ENCODE peak calls at places on chromosomes 4 and X, in nine cellular contexts. One of them, this sample, is unnamed.

GRCh38 chr4:154425514-154425913 is 66.1 kb downstream of the DCHS2 start:
- DNase-seq in HepG2: no peak
- DNase-seq in lower leg skin: no peak
- DNase-seq in MM.1S: no peak
- DNase-seq in heart left ventricle: no peak
- DNase-seq in foreskin fibroblast: no peak
- DNase-seq in cardiac fibroblast: no peak
- DNase-seq in fibroblast of pulmonary artery: no peak
- DNase-seq in breast epithelium: no peak
- DNase-seq in this sample: no peak

GRCh38 chr4:118352843-118353373 is at the start of gene PRSS12:
- DNase-seq in lower leg skin: peak
- DNase-seq in HepG2: peak
- DNase-seq in cardiac fibroblast: peak
- DNase-seq in breast epithelium: peak
- DNase-seq in heart left ventricle: peak
- DNase-seq in fibroblast of pulmonary artery: peak
- DNase-seq in foreskin fibroblast: peak
- DNase-seq in MM.1S: peak
- DNase-seq in this sample: peak

GRCh38 chrX:49001521-49002090 is 458 bp downstream of the GRIPAP1 start:
- DNase-seq in heart left ventricle: peak
- DNase-seq in fibroblast of pulmonary artery: peak
- DNase-seq in cardiac fibroblast: peak
- DNase-seq in HepG2: peak
- DNase-seq in foreskin fibroblast: peak
- DNase-seq in breast epithelium: no peak
- DNase-seq in lower leg skin: no peak
- DNase-seq in MM.1S: peak
- DNase-seq in this sample: peak

GRCh38 chr4:112515278-112516075 is 503 bp downstream of the NEUROG2 start:
- DNase-seq in HepG2: no peak
- DNase-seq in breast epithelium: no peak
- DNase-seq in cardiac fibroblast: peak
- DNase-seq in MM.1S: peak
- DNase-seq in fibroblast of pulmonary artery: peak
- DNase-seq in foreskin fibroblast: peak
- DNase-seq in lower leg skin: peak
- DNase-seq in heart left ventricle: no peak
- DNase-seq in this sample: no peak

GRCh38 chrX:14032383-14032782 is 2.7 kb upstream of the GEMIN8 start:
- DNase-seq in foreskin fibroblast: peak
- DNase-seq in MM.1S: peak
- DNase-seq in lower leg skin: no peak
- DNase-seq in heart left ventricle: peak
- DNase-seq in breast epithelium: no peak
- DNase-seq in fibroblast of pulmonary artery: peak
- DNase-seq in cardiac fibroblast: peak
- DNase-seq in HepG2: peak
- DNase-seq in this sample: peak

GRCh38 chrX:153065389-153065788 is 6.9 kb upstream of the PNMA6A start:
- DNase-seq in MM.1S: no peak
- DNase-seq in lower leg skin: no peak
- DNase-seq in fibroblast of pulmonary artery: no peak
- DNase-seq in foreskin fibroblast: peak
- DNase-seq in HepG2: peak
- DNase-seq in breast epithelium: no peak
- DNase-seq in cardiac fibroblast: no peak
- DNase-seq in heart left ventricle: no peak
- DNase-seq in this sample: no peak

GRCh38 chr4:185518494-185518893 is 16.8 kb downstream of the PDLIM3 start:
- DNase-seq in cardiac fibroblast: no peak
- DNase-seq in lower leg skin: no peak
- DNase-seq in MM.1S: no peak
- DNase-seq in foreskin fibroblast: no peak
- DNase-seq in HepG2: no peak
- DNase-seq in heart left ventricle: no peak
- DNase-seq in fibroblast of pulmonary artery: no peak
- DNase-seq in breast epithelium: no peak
- DNase-seq in this sample: no peak

GRCh38 chr4:134777626-134778025 is 576.0 kb upstream of the PABPC4L start:
- DNase-seq in fibroblast of pulmonary artery: no peak
- DNase-seq in lower leg skin: no peak
- DNase-seq in breast epithelium: no peak
- DNase-seq in MM.1S: peak
- DNase-seq in foreskin fibroblast: no peak
- DNase-seq in heart left ventricle: no peak
- DNase-seq in HepG2: no peak
- DNase-seq in cardiac fibroblast: no peak
- DNase-seq in this sample: no peak

GRCh38 chrX:21840199-21840557 is 761 bp downstream of the MBTPS2 start:
- DNase-seq in lower leg skin: no peak
- DNase-seq in cardiac fibroblast: peak
- DNase-seq in fibroblast of pulmonary artery: no peak
- DNase-seq in heart left ventricle: no peak
- DNase-seq in MM.1S: peak
- DNase-seq in foreskin fibroblast: peak
- DNase-seq in HepG2: no peak
- DNase-seq in breast epithelium: no peak
- DNase-seq in this sample: no peak

GRCh38 chr4:40514409-40515025 is 115.1 kb downstream of the RBM47 start:
- DNase-seq in heart left ventricle: no peak
- DNase-seq in lower leg skin: no peak
- DNase-seq in HepG2: peak
- DNase-seq in MM.1S: peak
- DNase-seq in cardiac fibroblast: no peak
- DNase-seq in foreskin fibroblast: no peak
- DNase-seq in fibroblast of pulmonary artery: no peak
- DNase-seq in breast epithelium: no peak
- DNase-seq in this sample: no peak

GRCh38 chr4:3407930-3408792 is 33.6 kb upstream of the HGFAC start:
- DNase-seq in foreskin fibroblast: no peak
- DNase-seq in breast epithelium: peak
- DNase-seq in cardiac fibroblast: no peak
- DNase-seq in MM.1S: no peak
- DNase-seq in HepG2: peak
- DNase-seq in fibroblast of pulmonary artery: no peak
- DNase-seq in heart left ventricle: no peak
- DNase-seq in lower leg skin: peak
- DNase-seq in this sample: no peak

GRCh38 chr4:47667552-47667951 is 170.3 kb downstream of the CORIN start:
- DNase-seq in heart left ventricle: no peak
- DNase-seq in breast epithelium: no peak
- DNase-seq in foreskin fibroblast: no peak
- DNase-seq in cardiac fibroblast: no peak
- DNase-seq in fibroblast of pulmonary artery: no peak
- DNase-seq in HepG2: no peak
- DNase-seq in MM.1S: no peak
- DNase-seq in lower leg skin: no peak
- DNase-seq in this sample: no peak

GRCh38 chr4:47664051-47664826 is 173.6 kb downstream of the CORIN start:
- DNase-seq in breast epithelium: no peak
- DNase-seq in fibroblast of pulmonary artery: peak
- DNase-seq in lower leg skin: no peak
- DNase-seq in heart left ventricle: no peak
- DNase-seq in HepG2: no peak
- DNase-seq in cardiac fibroblast: peak
- DNase-seq in MM.1S: no peak
- DNase-seq in foreskin fibroblast: no peak
- DNase-seq in this sample: no peak

GRCh38 chr4:47668256-47668655 is 169.6 kb downstream of the CORIN start:
- DNase-seq in lower leg skin: no peak
- DNase-seq in breast epithelium: no peak
- DNase-seq in HepG2: no peak
- DNase-seq in cardiac fibroblast: no peak
- DNase-seq in heart left ventricle: no peak
- DNase-seq in foreskin fibroblast: no peak
- DNase-seq in MM.1S: no peak
- DNase-seq in fibroblast of pulmonary artery: no peak
- DNase-seq in this sample: no peak

GRCh38 chr4:47668810-47669408 is 169.0 kb downstream of the CORIN start:
- DNase-seq in fibroblast of pulmonary artery: peak
- DNase-seq in heart left ventricle: no peak
- DNase-seq in breast epithelium: no peak
- DNase-seq in lower leg skin: no peak
- DNase-seq in MM.1S: peak
- DNase-seq in foreskin fibroblast: peak
- DNase-seq in cardiac fibroblast: peak
- DNase-seq in HepG2: peak
- DNase-seq in this sample: peak

GRCh38 chr4:47662975-47663374 is 174.9 kb downstream of the CORIN start:
- DNase-seq in heart left ventricle: no peak
- DNase-seq in HepG2: peak
- DNase-seq in fibroblast of pulmonary artery: no peak
- DNase-seq in MM.1S: peak
- DNase-seq in breast epithelium: no peak
- DNase-seq in foreskin fibroblast: no peak
- DNase-seq in lower leg skin: no peak
- DNase-seq in cardiac fibroblast: peak
- DNase-seq in this sample: no peak
- TF ChIP-seq CTCF in heart left ventricle: peak
- TF ChIP-seq CTCF in HepG2: no peak
- TF ChIP-seq CTCF in fibroblast of pulmonary artery: peak
- TF ChIP-seq CTCF in MM.1S: peak
- TF ChIP-seq CTCF in breast epithelium: no peak
- TF ChIP-seq CTCF in foreskin fibroblast: peak
- TF ChIP-seq CTCF in lower leg skin: no peak
- TF ChIP-seq CTCF in cardiac fibroblast: peak
- TF ChIP-seq CTCF in this sample: peak

DNA sequence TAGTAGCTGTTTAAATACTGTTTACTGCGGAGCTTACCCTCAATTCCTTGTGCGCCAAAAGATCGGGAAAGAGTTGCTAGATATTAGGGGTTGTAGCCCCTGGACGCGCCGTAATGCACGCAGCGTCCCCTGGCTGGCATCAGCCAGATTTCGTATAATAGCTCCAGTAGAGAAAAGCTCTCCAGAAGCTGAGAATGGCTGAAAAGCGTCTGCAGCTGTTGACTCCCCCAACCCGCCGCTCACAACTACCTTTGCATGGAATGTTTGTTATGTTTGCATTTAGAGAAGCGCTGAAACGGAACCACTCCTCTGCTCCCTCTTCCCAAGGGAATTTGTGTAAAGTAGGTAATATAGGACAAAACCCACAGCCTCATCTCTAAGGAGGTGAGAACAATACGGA is 3.7 kb downstream of the DOCK11 start:
- DNase-seq in foreskin fibroblast: no peak
- DNase-seq in heart left ventricle: no peak
- DNase-seq in breast epithelium: no peak
- DNase-seq in MM.1S: no peak
- DNase-seq in lower leg skin: peak
- DNase-seq in HepG2: no peak
- DNase-seq in cardiac fibroblast: no peak
- DNase-seq in fibroblast of pulmonary artery: no peak
- DNase-seq in this sample: no peak
- TF ChIP-seq CTCF in foreskin fibroblast: no peak
- TF ChIP-seq CTCF in heart left ventricle: no peak
- TF ChIP-seq CTCF in breast epithelium: no peak
- TF ChIP-seq CTCF in MM.1S: no peak
- TF ChIP-seq CTCF in lower leg skin: no peak
- TF ChIP-seq CTCF in HepG2: no peak
- TF ChIP-seq CTCF in cardiac fibroblast: no peak
- TF ChIP-seq CTCF in fibroblast of pulmonary artery: no peak
- TF ChIP-seq CTCF in this sample: no peak

GRCh38 chr4:70880739-70881138 is 21.4 kb upstream of the MOB1B start:
- DNase-seq in heart left ventricle: no peak
- DNase-seq in breast epithelium: no peak
- DNase-seq in lower leg skin: no peak
- DNase-seq in HepG2: no peak
- DNase-seq in foreskin fibroblast: no peak
- DNase-seq in cardiac fibroblast: no peak
- DNase-seq in MM.1S: no peak
- DNase-seq in fibroblast of pulmonary artery: no peak
- DNase-seq in this sample: no peak

DNA sequence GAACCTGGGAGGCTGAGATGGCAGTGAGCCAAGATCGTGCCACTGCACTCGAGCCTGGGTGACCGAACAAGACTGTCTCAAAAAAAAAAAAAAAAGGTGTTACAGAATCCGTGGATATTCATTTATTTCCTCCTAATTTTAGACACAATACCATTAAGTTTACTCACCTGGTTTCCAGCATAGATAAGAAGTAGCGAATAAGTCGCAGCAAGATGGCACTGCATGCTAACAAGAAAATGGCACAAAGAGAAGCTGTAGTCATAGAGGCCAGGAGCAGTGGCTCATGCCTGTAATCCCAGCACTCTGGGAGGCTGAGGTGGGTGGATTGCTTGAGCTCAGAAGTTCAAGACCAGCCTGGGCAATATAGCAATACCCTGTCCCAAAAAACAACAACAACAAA is 17.0 kb upstream of the MOB1B start:
- DNase-seq in heart left ventricle: no peak
- DNase-seq in lower leg skin: no peak
- DNase-seq in cardiac fibroblast: no peak
- DNase-seq in breast epithelium: no peak
- DNase-seq in fibroblast of pulmonary artery: no peak
- DNase-seq in foreskin fibroblast: no peak
- DNase-seq in HepG2: no peak
- DNase-seq in MM.1S: no peak
- DNase-seq in this sample: no peak
- TF ChIP-seq CTCF in heart left ventricle: no peak
- TF ChIP-seq CTCF in lower leg skin: no peak
- TF ChIP-seq CTCF in cardiac fibroblast: no peak
- TF ChIP-seq CTCF in breast epithelium: no peak
- TF ChIP-seq CTCF in fibroblast of pulmonary artery: no peak
- TF ChIP-seq CTCF in foreskin fibroblast: no peak
- TF ChIP-seq CTCF in HepG2: no peak
- TF ChIP-seq CTCF in MM.1S: no peak
- TF ChIP-seq CTCF in this sample: no peak

GRCh38 chr4:80361329-80361900 is 25.9 kb downstream of the CFAP299 start:
- DNase-seq in cardiac fibroblast: peak
- DNase-seq in fibroblast of pulmonary artery: peak
- DNase-seq in breast epithelium: no peak
- DNase-seq in foreskin fibroblast: peak
- DNase-seq in MM.1S: peak
- DNase-seq in heart left ventricle: no peak
- DNase-seq in HepG2: peak
- DNase-seq in lower leg skin: no peak
- DNase-seq in this sample: peak
- TF ChIP-seq CTCF in cardiac fibroblast: no peak
- TF ChIP-seq CTCF in fibroblast of pulmonary artery: peak
- TF ChIP-seq CTCF in breast epithelium: peak
- TF ChIP-seq CTCF in foreskin fibroblast: peak
- TF ChIP-seq CTCF in MM.1S: peak
- TF ChIP-seq CTCF in heart left ventricle: peak
- TF ChIP-seq CTCF in HepG2: peak
- TF ChIP-seq CTCF in lower leg skin: no peak
- TF ChIP-seq CTCF in this sample: peak

GRCh38 chrX:18769812-18770573 is 62.5 kb downstream of the PPEF1 start:
- DNase-seq in breast epithelium: no peak
- DNase-seq in MM.1S: no peak
- DNase-seq in fibroblast of pulmonary artery: peak
- DNase-seq in cardiac fibroblast: no peak
- DNase-seq in lower leg skin: no peak
- DNase-seq in HepG2: no peak
- DNase-seq in heart left ventricle: no peak
- DNase-seq in foreskin fibroblast: peak
- DNase-seq in this sample: no peak
- TF ChIP-seq CTCF in breast epithelium: no peak
- TF ChIP-seq CTCF in MM.1S: no peak
- TF ChIP-seq CTCF in fibroblast of pulmonary artery: peak
- TF ChIP-seq CTCF in cardiac fibroblast: no peak
- TF ChIP-seq CTCF in lower leg skin: no peak
- TF ChIP-seq CTCF in HepG2: no peak
- TF ChIP-seq CTCF in heart left ventricle: no peak
- TF ChIP-seq CTCF in foreskin fibroblast: no peak
- TF ChIP-seq CTCF in this sample: no peak